ENCODE peak calls at places on chromosomes 5 and 9, in ten cellular contexts. Q, I, A, Y, B, P, O, N, C and H are unnamed samples.

GRCh38 chr9:32218100-32218767 is 166.2 kb upstream of the ACO1 start:
- DNase-seq in N (no peak), B (no peak), C (no peak), I (no peak), Y (no peak), O (no peak), Q (no peak), P (peak), A (no peak), H (peak)

GRCh38 chr5:116815081-116815480 is 240.5 kb upstream of the SEMA6A start:
- DNase-seq in B (no peak), N (no peak), I (no peak), C (no peak), Q (no peak), P (no peak), O (no peak), A (no peak), Y (no peak), H (no peak)

GRCh38 chr9:14661421-14662059 is 31.7 kb downstream of the ZDHHC21 start:
- DNase-seq in P (peak), I (no peak), N (peak), B (peak), C (no peak), O (peak), Q (peak), A (peak), Y (peak), H (peak)

GRCh38 chr9:113966394-113966793 is 90.3 kb downstream of the ZNF618 start:
- DNase-seq in C (no peak), Y (no peak), B (no peak), P (no peak), O (peak), I (no peak), Q (no peak), N (peak), A (no peak), H (no peak)

GRCh38 chr5:110062246-110062645 is 372.5 kb downstream of the MAN2A1 start:
- DNase-seq in P (no peak), C (no peak), O (no peak), A (no peak), N (no peak), B (no peak), Y (no peak), Q (no peak), I (no peak), H (no peak)

GRCh38 chr5:132265336-132266030 is 8.0 kb downstream of the PDLIM4 start:
- DNase-seq in A (peak), Y (peak), P (no peak), O (peak), C (no peak), I (peak), N (peak), Q (peak), B (peak), H (peak)

GRCh38 chr5:135232958-135233357 is 166.1 kb downstream of the MACROH2A1 start:
- DNase-seq in N (no peak), C (no peak), I (no peak), O (no peak), Y (no peak), A (peak), Q (no peak), P (no peak), B (no peak), H (peak)

GRCh38 chr5:178115835-178116405 is 2.6 kb downstream of the N4BP3 start:
- DNase-seq in I (no peak), C (peak), N (no peak), Q (no peak), B (no peak), A (no peak), P (no peak), Y (no peak), O (no peak), H (peak)

GRCh38 chr9:107969141-107969540 is 479.6 kb upstream of the KLF4 start:
- DNase-seq in B (no peak), A (no peak), P (no peak), Y (no peak), I (no peak), C (no peak), Q (no peak), O (no peak), N (no peak), H (no peak)

GRCh38 chr9:134522976-134523375 is 118.6 kb upstream of the COL5A1 start:
- DNase-seq in B (no peak), Y (no peak), I (no peak), C (no peak), P (no peak), A (no peak), O (no peak), Q (no peak), N (no peak), H (peak)

GRCh38 chr5:74641778-74642542 is 1.4 kb upstream of the ENC1 start:
- DNase-seq in C (peak), I (peak), Y (peak), O (peak), N (peak), P (peak), A (peak), Q (peak), B (peak), H (peak)

GRCh38 chr5:28415791-28416443 is 1377.5 kb upstream of the CDH9 start:
- DNase-seq in O (no peak), Y (no peak), A (no peak), I (no peak), C (no peak), N (no peak), B (no peak), Q (no peak), P (no peak), H (no peak)

GRCh38 chr9:100379862-100380261 is 27.1 kb upstream of the TEX10 start:
- DNase-seq in A (peak), Q (peak), N (peak), Y (peak), O (peak), P (no peak), B (peak), I (peak), C (no peak), H (peak)

GRCh38 chr9:94945191-94946144 is 219.0 kb downstream of the AOPEP start:
- DNase-seq in N (no peak), Q (peak), A (peak), O (peak), I (peak), C (no peak), Y (peak), B (peak), P (no peak), H (peak)

GRCh38 chr5:59756373-59757035 is 137.0 kb downstream of the PDE4D start:
- DNase-seq in I (no peak), Q (peak), C (no peak), A (no peak), N (peak), P (no peak), B (no peak), O (peak), Y (no peak), H (peak)

GRCh38 chr5:135695656-135696055 is 116.9 kb upstream of the CXCL14 start:
- DNase-seq in O (peak), Y (no peak), Q (no peak), N (no peak), A (no peak), I (no peak), B (no peak), P (no peak), C (no peak), H (no peak)

GRCh38 chr5:159504857-159505304 is 174.6 kb upstream of the IL12B start:
- DNase-seq in C (no peak), P (peak), O (peak), A (peak), N (no peak), Q (no peak), Y (peak), I (peak), B (peak), H (peak)

GRCh38 chr9:106921341-106921899 is 58.5 kb downstream of the ZNF462 start:
- DNase-seq in B (peak), Y (peak), O (peak), A (peak), Q (no peak), I (peak), N (peak), P (peak), C (peak), H (no peak)

GRCh38 chr5:126450388-126450787 is 27.2 kb downstream of the GRAMD2B start:
- DNase-seq in N (no peak), O (no peak), I (no peak), A (no peak), C (no peak), Q (no peak), P (peak), B (no peak), Y (no peak), H (no peak)

GRCh38 chr5:44245936-44246335 is 143.3 kb downstream of the FGF10 start:
- DNase-seq in P (no peak), O (no peak), C (no peak), Y (no peak), N (no peak), Q (no peak), A (peak), I (no peak), B (no peak), H (no peak)

GRCh38 chr5:164680812-164681211 is 1175.4 kb downstream of the MAT2B start:
- DNase-seq in A (no peak), C (no peak), B (no peak), O (no peak), Q (no peak), Y (no peak), P (no peak), N (no peak), I (no peak), H (no peak)

GRCh38 chr9:81592890-81593271 is 96.5 kb downstream of the TLE1 start:
- DNase-seq in B (no peak), P (no peak), Q (no peak), O (no peak), C (no peak), A (no peak), Y (no peak), I (no peak), N (no peak), H (no peak)

GRCh38 chr5:120092649-120093048 is 371.5 kb upstream of the PRR16 start:
- DNase-seq in Q (no peak), O (no peak), C (no peak), I (no peak), N (no peak), A (no peak), B (no peak), Y (no peak), P (no peak), H (no peak)

GRCh38 chr5:120093178-120093577 is 370.9 kb upstream of the PRR16 start:
- DNase-seq in C (no peak), P (no peak), B (no peak), N (no peak), Q (no peak), I (no peak), O (no peak), A (no peak), Y (no peak), H (no peak)

GRCh38 chr5:120091376-120091948 is 372.6 kb upstream of the PRR16 start:
- DNase-seq in I (no peak), N (no peak), P (no peak), C (no peak), Y (no peak), A (no peak), B (no peak), Q (no peak), O (no peak), H (peak)

GRCh38 chr5:120086081-120086480 is 378.0 kb upstream of the PRR16 start:
- DNase-seq in Q (no peak), B (no peak), P (no peak), O (no peak), I (peak), N (no peak), C (no peak), Y (peak), A (no peak), H (no peak)

GRCh38 chr5:120088831-120089230 is 375.3 kb upstream of the PRR16 start:
- DNase-seq in C (no peak), B (no peak), I (peak), Q (no peak), N (no peak), P (no peak), O (no peak), Y (no peak), A (no peak), H (no peak)
- H3K4me2 ChIP-seq in C (no peak), B (no peak), I (no peak), Q (no peak), N (no peak), P (no peak), O (no peak), Y (no peak), A (no peak), H (no peak)

GRCh38 chr5:111779260-111780254 is 22.6 kb upstream of the NREP start:
- DNase-seq in Y (peak), C (no peak), P (no peak), B (peak), N (no peak), A (peak), I (peak), Q (no peak), O (no peak), H (no peak)
- H3K4me3 ChIP-seq in Y (no peak), C (no peak), P (no peak), B (no peak), N (no peak), A (no peak), I (no peak), Q (no peak), O (no peak), H (no peak)

DNA sequence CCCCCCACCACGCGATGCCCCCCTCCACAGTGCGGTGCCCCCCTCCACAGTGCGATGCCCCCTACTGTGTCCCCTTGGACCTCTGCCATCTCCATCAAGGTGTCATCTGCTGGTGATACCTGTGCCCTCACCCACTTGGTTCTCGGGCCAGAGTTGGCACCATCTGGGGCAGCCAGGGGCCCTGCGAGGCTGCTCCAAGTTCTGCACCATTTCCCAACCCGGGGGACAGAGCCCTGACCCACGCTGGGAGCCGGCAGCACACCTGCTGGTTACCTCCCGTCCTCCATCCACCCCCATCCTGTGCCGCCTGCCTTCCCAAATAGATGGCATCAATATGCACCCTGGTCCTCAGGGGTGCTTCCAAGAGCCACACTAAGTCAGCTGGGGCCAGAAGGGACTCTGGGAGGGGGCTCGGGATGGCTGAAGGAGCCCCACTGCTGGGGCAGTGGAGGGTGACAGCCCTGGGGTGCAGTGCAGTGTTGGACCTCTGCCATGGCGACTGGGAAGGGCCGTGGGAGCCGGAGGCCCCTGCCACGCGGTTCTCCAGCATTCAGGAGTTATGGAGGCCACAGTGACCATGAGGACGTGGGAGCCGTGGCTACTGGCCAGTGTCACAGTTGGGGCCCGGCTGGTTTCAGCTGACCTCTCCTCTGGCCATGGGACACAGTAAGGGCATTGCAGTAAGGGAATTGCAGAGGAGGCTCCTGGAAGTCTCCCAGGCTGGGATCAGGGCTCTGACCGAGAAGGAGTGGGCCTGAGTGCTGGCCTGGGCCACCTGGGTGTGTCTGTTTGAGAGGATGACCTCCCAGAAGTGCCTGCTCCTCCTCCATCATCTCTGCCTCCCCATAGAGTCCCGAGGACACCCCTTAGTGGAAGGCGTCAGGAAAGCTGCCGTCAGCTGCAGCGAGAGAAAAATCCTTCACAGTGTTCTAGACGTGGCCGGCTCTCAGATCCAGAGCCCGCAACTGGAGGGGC is 44.2 kb upstream of the NOTCH1 start:
- DNase-seq in P (no peak), Q (no peak), A (no peak), Y (no peak), O (no peak), C (no peak), B (no peak), I (no peak), N (no peak), H (no peak)
- H3K4me2 ChIP-seq in P (no peak), Q (no peak), A (no peak), Y (no peak), O (no peak), C (no peak), B (no peak), I (no peak), N (no peak), H (no peak)

GRCh38 chr9:110148384-110148783 is 59.6 kb downstream of the C9orf152 start:
- DNase-seq in O (no peak), I (no peak), Q (no peak), N (no peak), Y (peak), C (no peak), P (peak), B (peak), A (peak), H (no peak)

GRCh38 chr9:110143969-110144545 is 63.9 kb downstream of the C9orf152 start:
- DNase-seq in I (no peak), Y (no peak), O (no peak), A (no peak), P (peak), C (no peak), Q (no peak), N (no peak), B (no peak), H (peak)

GRCh38 chr9:110148868-110149267 is 59.1 kb downstream of the C9orf152 start:
- DNase-seq in P (peak), A (peak), I (no peak), B (peak), C (no peak), O (no peak), Y (no peak), N (no peak), Q (no peak), H (no peak)

GRCh38 chr9:110142868-110143866 is 64.8 kb downstream of the C9orf152 start:
- DNase-seq in I (no peak), A (no peak), P (peak), Q (peak), Y (no peak), O (no peak), C (no peak), N (no peak), B (peak), H (no peak)

GRCh38 chr9:110146371-110146770 is 61.6 kb downstream of the C9orf152 start:
- DNase-seq in N (no peak), B (no peak), O (no peak), Q (no peak), P (no peak), A (peak), I (no peak), Y (peak), C (no peak), H (no peak)
- H3K4me3 ChIP-seq in N (no peak), B (no peak), O (no peak), Q (no peak), P (no peak), A (no peak), I (no peak), Y (no peak), C (no peak), H (no peak)

GRCh38 chr5:102782245-102782872 is 27.3 kb downstream of the PAM start:
- DNase-seq in Y (no peak), C (no peak), A (no peak), Q (no peak), I (no peak), P (no peak), B (no peak), N (no peak), O (no peak), H (no peak)
- H3K4me2 ChIP-seq in Y (no peak), C (no peak), A (no peak), Q (no peak), I (no peak), P (no peak), B (no peak), N (no peak), O (no peak), H (no peak)

GRCh38 chr5:140037012-140037411 is 6.1 kb downstream of the NRG2 start:
- DNase-seq in N (no peak), I (no peak), Y (no peak), A (no peak), B (no peak), P (no peak), C (no peak), Q (no peak), O (no peak), H (no peak)

GRCh38 chr5:140040358-140040757 is 2.7 kb downstream of the NRG2 start:
- DNase-seq in I (no peak), P (no peak), Q (no peak), O (no peak), A (no peak), N (no peak), Y (no peak), C (no peak), B (no peak), H (no peak)

GRCh38 chr5:140039561-140039960 is 3.5 kb downstream of the NRG2 start:
- DNase-seq in C (no peak), O (no peak), Q (no peak), Y (no peak), B (peak), P (peak), N (no peak), I (no peak), A (peak), H (no peak)

GRCh38 chr5:140035881-140036280 is 7.2 kb downstream of the NRG2 start:
- DNase-seq in A (no peak), I (no peak), B (peak), Y (no peak), Q (no peak), N (no peak), O (no peak), P (no peak), C (no peak), H (no peak)

GRCh38 chr5:140038373-140038957 is 4.6 kb downstream of the NRG2 start:
- DNase-seq in A (peak), P (peak), C (peak), N (no peak), O (no peak), I (no peak), B (peak), Q (no peak), Y (peak), H (peak)
- H3K4me3 ChIP-seq in A (peak), P (peak), C (no peak), N (peak), O (no peak), I (peak), B (no peak), Q (no peak), Y (peak), H (peak)

DNA sequence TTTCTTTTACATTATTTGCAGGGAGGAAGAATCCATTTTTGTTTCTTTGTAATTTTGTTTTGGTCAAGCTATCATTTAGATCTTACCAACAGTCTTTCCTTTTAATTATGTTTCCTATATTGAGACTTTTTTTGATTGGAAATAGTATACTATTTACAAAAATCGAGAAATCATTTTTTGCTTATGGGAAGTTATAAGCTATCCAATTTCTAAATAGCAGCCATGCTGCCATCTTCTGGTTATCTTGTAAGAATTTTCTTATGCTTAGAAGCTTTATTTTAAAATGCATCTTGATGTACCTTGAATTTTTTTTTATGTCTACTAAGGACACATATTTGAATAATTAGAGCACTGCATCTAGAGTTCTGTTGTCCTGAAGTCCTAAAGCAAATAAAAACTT is 821.2 kb downstream of the PTPRD start:
- DNase-seq in P (peak), Q (peak), A (peak), N (no peak), O (peak), I (no peak), C (no peak), B (peak), Y (no peak), H (no peak)
- H3K4me2 ChIP-seq in P (peak), Q (no peak), A (no peak), N (no peak), O (no peak), I (no peak), C (no peak), B (no peak), Y (no peak), H (no peak)

DNA sequence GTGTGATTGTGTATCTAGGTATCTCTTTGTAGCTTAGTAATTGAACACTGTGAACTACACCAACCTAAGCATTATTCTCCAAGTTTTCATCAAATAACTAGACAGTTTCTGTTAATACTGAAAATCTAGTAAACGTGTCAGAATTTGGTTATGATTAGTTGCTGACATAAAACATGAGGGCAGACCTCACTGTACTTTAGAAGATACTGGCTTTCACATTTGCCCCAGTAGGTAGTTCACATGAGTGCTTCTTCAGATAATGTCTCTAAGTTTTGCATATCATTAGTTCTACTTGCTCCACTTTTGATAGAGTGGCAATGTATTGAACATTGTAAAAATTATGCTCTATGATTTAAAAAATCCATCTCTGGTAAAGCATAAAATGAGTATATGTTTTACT is 7.1 kb downstream of the CDKN2B start:
- DNase-seq in B (no peak), P (no peak), Y (no peak), A (no peak), Q (no peak), O (no peak), C (no peak), I (no peak), N (no peak), H (peak)
- H3K4me3 ChIP-seq in B (no peak), P (no peak), Y (no peak), A (no peak), Q (no peak), O (no peak), C (no peak), I (no peak), N (no peak), H (no peak)